ENCODE peak calls at places on chromosomes 11 and 22, in nine cellular contexts. C, J, P, Z, I, D, V, H and B are unnamed samples. For H3K4me1, the result is how much of the 10 kb centered on the place peaks cover.

GRCh38 chr11:25910090-25910489 is 421.8 kb upstream of the ANO3 start:
- DNase-seq in C (no peak), J (no peak), P (no peak), Z (no peak), I (no peak), D (no peak), V (no peak), H (no peak), B (no peak)

GRCh38 chr11:122344281-122344680 is 228.3 kb upstream of the BLID start:
- DNase-seq in C (no peak), J (no peak), P (no peak), Z (no peak), I (no peak), D (no peak), V (peak), H (no peak), B (no peak)

GRCh38 chr11:1652442-1652777 is 22.8 kb downstream of the KRTAP5-5 start:
- DNase-seq in C (no peak), J (no peak), P (no peak), Z (no peak), I (no peak), D (no peak), V (no peak), H (no peak), B (no peak)

GRCh38 chr11:32033491-32033890 is 57.4 kb upstream of the RCN1 start:
- DNase-seq in C (no peak), J (no peak), P (no peak), Z (no peak), I (no peak), D (no peak), V (no peak), H (no peak), B (no peak)

GRCh38 chr22:44601725-44602124 is 100.3 kb upstream of the PRR5 start:
- DNase-seq in C (no peak), J (no peak), P (no peak), Z (no peak), I (no peak), D (no peak), V (no peak), H (no peak), B (no peak)

GRCh38 chr11:106101797-106102196 is 24.3 kb downstream of the AASDHPPT start:
- DNase-seq in C (no peak), J (no peak), P (no peak), Z (no peak), I (no peak), D (no peak), V (no peak), H (no peak), B (no peak)

GRCh38 chr11:112459001-112459400 is 198.3 kb upstream of the PLET1 start:
- DNase-seq in C (no peak), J (no peak), P (no peak), Z (no peak), I (no peak), D (no peak), V (no peak), H (no peak), B (no peak)

GRCh38 chr11:86218125-86219081 is 26.1 kb upstream of the EED start:
- DNase-seq in C (peak), J (no peak), P (peak), Z (peak), I (peak), D (peak), V (peak), H (peak), B (peak)

GRCh38 chr11:67351275-67352005 is 1.9 kb downstream of the POLD4 start:
- DNase-seq in C (no peak), J (peak), P (peak), Z (no peak), I (peak), D (peak), V (peak), H (peak), B (no peak)

GRCh38 chr11:65557280-65558001 is 718 bp downstream of the LTBP3 start:
- DNase-seq in C (no peak), J (no peak), P (no peak), Z (no peak), I (no peak), D (no peak), V (no peak), H (peak), B (no peak)

GRCh38 chr11:82775736-82776346 is 42.2 kb upstream of the FAM181B start:
- DNase-seq in C (no peak), J (no peak), P (no peak), Z (peak), I (no peak), D (no peak), V (peak), H (no peak), B (no peak)

GRCh38 chr11:82776377-82776776 is 42.7 kb upstream of the FAM181B start:
- DNase-seq in C (no peak), J (no peak), P (no peak), Z (no peak), I (no peak), D (no peak), V (peak), H (no peak), B (no peak)

GRCh38 chr11:82771781-82772180 is 38.1 kb upstream of the FAM181B start:
- DNase-seq in C (no peak), J (no peak), P (no peak), Z (no peak), I (no peak), D (no peak), V (peak), H (no peak), B (no peak)

DNA sequence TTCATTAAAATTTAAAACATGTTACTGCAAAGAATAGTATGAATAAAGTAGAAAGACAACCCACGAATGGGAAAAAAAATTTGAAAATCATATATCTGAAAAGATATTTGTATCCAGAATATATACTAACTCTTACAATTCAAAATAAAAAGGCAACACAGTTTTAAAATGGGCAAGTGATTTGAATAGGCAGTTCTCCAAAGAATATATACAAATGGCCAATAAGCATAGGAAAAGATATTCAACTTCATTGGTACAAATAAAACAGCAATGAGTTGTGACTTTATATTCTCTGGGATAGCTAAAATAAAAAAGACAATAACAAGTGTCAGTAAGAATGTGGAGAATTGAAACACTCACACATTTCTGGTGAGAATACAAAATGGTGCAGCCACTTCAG is 41.6 kb upstream of the FAM181B start:
- DNase-seq in C (no peak), J (no peak), P (no peak), Z (no peak), I (no peak), D (no peak), V (no peak), H (no peak), B (no peak)
- H3K4me3 ChIP-seq in C (no peak), J (no peak), P (no peak), Z (no peak), I (no peak), D (no peak), V (no peak), H (no peak), B (no peak)

DNA sequence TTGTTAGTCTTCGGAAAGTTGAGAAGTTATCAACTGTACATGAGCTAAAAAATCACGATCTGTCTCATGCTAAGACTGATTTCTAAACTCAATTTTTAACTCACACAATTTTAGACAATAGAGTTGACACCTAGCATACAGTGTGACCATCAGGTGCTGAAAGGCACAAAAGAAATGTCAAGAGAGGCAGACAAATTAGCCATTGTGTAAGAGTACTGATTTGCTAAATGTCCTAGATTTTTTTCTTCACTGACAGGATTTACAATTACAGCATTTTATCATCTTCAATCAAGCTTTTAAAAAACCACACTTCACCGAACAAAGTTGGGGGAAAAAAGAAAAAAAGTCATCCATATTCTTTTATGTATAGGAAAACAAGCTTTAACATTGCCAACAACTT is 7.0 kb downstream of the LGR4 start:
- DNase-seq in C (no peak), J (no peak), P (no peak), Z (no peak), I (no peak), D (no peak), V (no peak), H (no peak), B (no peak)
- H3K4me1 ChIP-seq in C (under half), J (under half), P (half or more), Z (under half), I (under half), D (under half), V (half or more), H (half or more), B (under half)

GRCh38 chr11:35040221-35040942 is 98.6 kb upstream of the CD44 start:
- DNase-seq in C (no peak), J (no peak), P (no peak), Z (no peak), I (no peak), D (peak), V (peak), H (peak), B (no peak)
- H3K4me3 ChIP-seq in C (no peak), J (no peak), P (no peak), Z (no peak), I (no peak), D (peak), V (no peak), H (no peak), B (no peak)

GRCh38 chr22:46148885-46149492 is 1.3 kb upstream of the PPARA start:
- DNase-seq in C (peak), J (no peak), P (no peak), Z (peak), I (no peak), D (peak), V (no peak), H (peak), B (peak)

GRCh38 chr22:46147471-46148267 is 2.7 kb upstream of the PPARA start:
- DNase-seq in C (peak), J (peak), P (peak), Z (no peak), I (peak), D (no peak), V (no peak), H (peak), B (no peak)

GRCh38 chr22:46149493-46149997 is 781 bp upstream of the PPARA start:
- DNase-seq in C (peak), J (peak), P (peak), Z (peak), I (peak), D (peak), V (no peak), H (peak), B (peak)

GRCh38 chr22:46147061-46147460 is 3.3 kb upstream of the PPARA start:
- DNase-seq in C (peak), J (no peak), P (no peak), Z (no peak), I (no peak), D (no peak), V (no peak), H (peak), B (peak)

GRCh38 chr22:46148336-46148735 is 2.0 kb upstream of the PPARA start:
- DNase-seq in C (peak), J (no peak), P (no peak), Z (no peak), I (no peak), D (no peak), V (no peak), H (no peak), B (peak)
- H3K4me1 ChIP-seq in C (under half), J (under half), P (under half), Z (under half), I (under half), D (under half), V (under half), H (under half), B (under half)